ENCODE peak calls at places on chromosomes 5 and 9, in nine cellular contexts. X is endothelial cell of umbilical vein; P is tibial artery; C is uterus; N is upper lobe of right lung; O is H9; W is OCI-LY7; B is effector memory CD4-positive, alpha-beta T cell; V is endodermal cell. G is an unnamed sample.

GRCh38 chr5:145636396-145636795 is 198.7 kb downstream of the PRELID2 start:
- DNase-seq in X (no peak), P (no peak), C (no peak), N (no peak), O (no peak), W (no peak), B (no peak), V (no peak), G (no peak)

GRCh38 chr5:42131081-42131480 is 206.0 kb downstream of the FBXO4 start:
- DNase-seq in X (no peak), P (no peak), C (no peak), N (no peak), O (no peak), W (no peak), B (no peak), V (peak; percentile 52), G (no peak)

GRCh38 chr5:86500947-86501346 is 116.8 kb upstream of the COX7C start:
- DNase-seq in X (no peak), P (no peak), C (no peak), N (no peak), O (no peak), W (no peak), B (no peak), V (peak; percentile 42), G (no peak)

GRCh38 chr5:164959761-164960160 is 1454.3 kb downstream of the MAT2B start:
- DNase-seq in X (no peak), P (no peak), C (no peak), N (no peak), O (no peak), W (no peak), B (no peak), V (no peak), G (no peak)

GRCh38 chr9:134626141-134626423 is 15.5 kb upstream of the COL5A1 start:
- DNase-seq in X (no peak), P (no peak), C (no peak), N (no peak), O (peak; percentile 17), W (no peak), B (no peak), V (peak; percentile 43), G (peak; percentile 8)

GRCh38 chr5:40622463-40623252 is 57.1 kb upstream of the PTGER4 start:
- DNase-seq in X (no peak), P (no peak), C (no peak), N (no peak), O (no peak), W (no peak), B (no peak), V (no peak), G (no peak)

GRCh38 chr5:74624931-74625505 is 15.5 kb downstream of the ENC1 start:
- DNase-seq in X (no peak), P (no peak), C (no peak), N (no peak), O (no peak), W (no peak), B (no peak), V (no peak), G (no peak)

GRCh38 chr5:112270299-112271293 is 148.5 kb downstream of the EPB41L4A start:
- DNase-seq in X (no peak), P (no peak), C (no peak), N (no peak), O (no peak), W (peak; percentile 16), B (no peak), V (no peak), G (no peak)

GRCh38 chr9:72454871-72455471 is 66.4 kb upstream of the TMC1 start:
- DNase-seq in X (no peak), P (no peak), C (no peak), N (no peak), O (no peak), W (no peak), B (no peak), V (no peak), G (no peak)

GRCh38 chr5:95907067-95907705 is 54.5 kb downstream of the ELL2 start:
- DNase-seq in X (no peak), P (no peak), C (no peak), N (no peak), O (no peak), W (no peak), B (no peak), V (no peak), G (no peak)

GRCh38 chr9:129617167-129617566 is 3.7 kb downstream of the C9orf50 start:
- DNase-seq in X (peak; percentile 31), P (no peak), C (no peak), N (no peak), O (peak; percentile 72), W (peak; percentile 53), B (no peak), V (peak; percentile 83), G (no peak)

GRCh38 chr9:123108976-123109375 is 75.5 kb downstream of the GPR21 start:
- DNase-seq in X (no peak), P (no peak), C (no peak), N (no peak), O (no peak), W (no peak), B (no peak), V (no peak), G (no peak)

DNA sequence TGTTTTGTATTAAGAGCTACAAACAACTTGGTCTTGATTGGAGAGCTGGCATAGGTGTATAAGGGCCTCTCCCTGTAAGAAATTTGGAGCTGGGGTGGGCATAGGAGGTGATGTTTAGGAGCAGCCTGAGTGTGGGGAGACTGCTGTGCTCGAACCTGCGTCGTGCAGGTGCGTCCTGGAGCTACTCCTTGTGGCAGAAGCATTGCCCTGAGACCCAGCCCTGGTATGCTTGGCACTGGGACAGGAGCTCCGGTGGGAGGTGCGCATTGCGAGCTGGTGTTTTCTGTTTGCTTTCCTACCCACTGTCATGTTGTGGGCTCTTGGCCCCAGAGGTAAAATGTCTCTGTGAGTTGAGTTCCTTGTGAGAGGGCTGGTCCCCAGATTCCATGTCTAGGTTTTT is 46.4 kb downstream of the EHMT1 start:
- DNase-seq in X (no peak), P (no peak), C (no peak), N (peak; percentile 30), O (no peak), W (no peak), B (no peak), V (no peak), G (no peak)
- H3K27ac ChIP-seq in X (no peak overlapping the region), P (no peak overlapping the region), C (peak overlapping the region; percentile 28), N (no peak overlapping the region), O (peak overlapping the region; percentile 27), W (peak overlapping the region; percentile 95), B (no peak overlapping the region), V (peak overlapping the region; percentile 64), G (no peak overlapping the region)

GRCh38 chr5:3121813-3122212 is 370.3 kb upstream of the IRX2 start:
- DNase-seq in X (no peak), P (no peak), C (no peak), N (peak; percentile 27), O (no peak), W (no peak), B (no peak), V (peak; percentile 72), G (no peak)
- H3K4me1 ChIP-seq in X (no peaks in the 10 kb centered on the region), P (no peaks in the 10 kb centered on the region), C (no peaks in the 10 kb centered on the region), N (no peaks in the 10 kb centered on the region), O (peaks cover 14% of the 10 kb centered on the region), W (no peaks in the 10 kb centered on the region), B (no peaks in the 10 kb centered on the region), V (peaks cover 41% of the 10 kb centered on the region), G (no peaks in the 10 kb centered on the region)

GRCh38 chr5:151480384-151480783 is 33.0 kb downstream of the SLC36A1 start:
- DNase-seq in X (no peak), P (no peak), C (no peak), N (no peak), O (no peak), W (no peak), B (no peak), V (peak; percentile 24), G (no peak)
- H3K27ac ChIP-seq in X (no peak overlapping the region), P (no peak overlapping the region), C (no peak overlapping the region), N (no peak overlapping the region), O (no peak overlapping the region), W (no peak overlapping the region), B (no peak overlapping the region), V (peak overlapping the region; percentile 22), G (no peak overlapping the region)

GRCh38 chr5:134112726-134113571 is 1.5 kb upstream of the TCF7 start:
- DNase-seq in X (no peak), P (no peak), C (no peak), N (no peak), O (no peak), W (no peak), B (no peak), V (no peak), G (no peak)
- H3K4me1 ChIP-seq in X (peaks cover 9% of the 10 kb centered on the region), P (peaks cover 33% of the 10 kb centered on the region), C (peaks cover 10% of the 10 kb centered on the region), N (peaks cover 17% of the 10 kb centered on the region), O (no peaks in the 10 kb centered on the region), W (peaks cover 13% of the 10 kb centered on the region), B (peaks cover 43% of the 10 kb centered on the region), V (peaks cover 3% of the 10 kb centered on the region), G (peaks cover 17% of the 10 kb centered on the region)

GRCh38 chr5:156393980-156394379 is 67.0 kb downstream of the SGCD start:
- DNase-seq in X (no peak), P (no peak), C (no peak), N (no peak), O (no peak), W (no peak), B (no peak), V (no peak), G (no peak)
- H3K27ac ChIP-seq in X (no peak overlapping the region), P (no peak overlapping the region), C (no peak overlapping the region), N (no peak overlapping the region), O (no peak overlapping the region), W (no peak overlapping the region), B (no peak overlapping the region), V (no peak overlapping the region), G (no peak overlapping the region)

DNA sequence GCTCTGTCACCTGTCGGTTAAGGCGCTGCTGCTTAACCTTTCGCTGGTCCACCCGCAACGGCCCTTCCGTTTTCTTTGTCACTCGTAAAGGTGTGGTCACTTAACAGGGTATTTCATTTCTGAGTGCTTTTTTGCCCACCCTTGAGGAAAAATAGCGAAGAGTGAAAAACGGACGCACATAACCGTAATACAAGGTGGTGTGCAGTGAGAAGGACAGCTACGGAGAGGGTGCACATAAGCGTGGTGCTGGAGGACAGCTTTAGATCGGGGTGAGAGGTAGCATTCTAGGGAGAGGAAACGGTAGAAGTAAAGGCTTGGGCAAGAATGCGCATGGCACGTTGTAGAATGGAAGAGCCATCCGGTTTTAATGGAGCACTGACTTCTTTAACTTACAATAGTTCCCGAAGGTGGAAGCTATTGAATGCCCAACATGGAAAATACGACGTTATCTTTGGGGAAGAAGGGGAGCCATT is 760 bp downstream of the CCT5 start:
- DNase-seq in X (peak; percentile 37), P (no peak), C (no peak), N (no peak), O (no peak), W (peak; percentile 49), B (no peak), V (no peak), G (no peak)
- H3K4me1 ChIP-seq in X (peaks cover 14% of the 10 kb centered on the region), P (peaks cover 37% of the 10 kb centered on the region), C (peaks cover 4% of the 10 kb centered on the region), N (peaks cover 24% of the 10 kb centered on the region), O (peaks cover 4% of the 10 kb centered on the region), W (peaks cover 35% of the 10 kb centered on the region), B (peaks cover 22% of the 10 kb centered on the region), V (peaks cover 10% of the 10 kb centered on the region), G (peaks cover 20% of the 10 kb centered on the region)